ENCODE peak calls at places on chromosomes 5 and 9, in four cellular contexts. One of them, this sample, is unnamed.
A peak's percentile ranks its signal among the peaks of the same experiment; 100 is the strongest.

GRCh38 chr5:616342-617039 is 4.4 kb downstream of the CEP72 start:
- DNase-seq in stimulated activated CD4-positive, alpha-beta T cell treated with anti-CD3 and anti-CD28 coated beads, Interleukin-2, amount 100 ng/mL, for 24 hours: no peak
- DNase-seq in effector memory CD4-positive, alpha-beta T cell: no peak
- DNase-seq in progenitor cell of endocrine pancreas: no peak
- DNase-seq in this sample: no peak

GRCh38 chr9:93128011-93128714 is 5.9 kb downstream of the NINJ1 start:
- DNase-seq in stimulated activated CD4-positive, alpha-beta T cell treated with anti-CD3 and anti-CD28 coated beads, Interleukin-2, amount 100 ng/mL, for 24 hours: no peak
- DNase-seq in progenitor cell of endocrine pancreas: no peak
- DNase-seq in effector memory CD4-positive, alpha-beta T cell: no peak
- DNase-seq in this sample: no peak

GRCh38 chr9:87701931-87702421 is 23.9 kb upstream of the CTSL start:
- DNase-seq in effector memory CD4-positive, alpha-beta T cell: no peak
- DNase-seq in progenitor cell of endocrine pancreas: no peak
- DNase-seq in stimulated activated CD4-positive, alpha-beta T cell treated with anti-CD3 and anti-CD28 coated beads, Interleukin-2, amount 100 ng/mL, for 24 hours: no peak
- DNase-seq in this sample: no peak

GRCh38 chr9:73680831-73681230 is 529.2 kb downstream of the ANXA1 start:
- DNase-seq in progenitor cell of endocrine pancreas: no peak
- DNase-seq in stimulated activated CD4-positive, alpha-beta T cell treated with anti-CD3 and anti-CD28 coated beads, Interleukin-2, amount 100 ng/mL, for 24 hours: no peak
- DNase-seq in effector memory CD4-positive, alpha-beta T cell: no peak
- DNase-seq in this sample: no peak

GRCh38 chr9:117403403-117403811 is 11.4 kb downstream of the ASTN2 start:
- DNase-seq in stimulated activated CD4-positive, alpha-beta T cell treated with anti-CD3 and anti-CD28 coated beads, Interleukin-2, amount 100 ng/mL, for 24 hours: no peak
- DNase-seq in progenitor cell of endocrine pancreas: no peak
- DNase-seq in effector memory CD4-positive, alpha-beta T cell: no peak
- DNase-seq in this sample: no peak

GRCh38 chr5:115309751-115310370 is 13.4 kb upstream of the CCDC112 start:
- DNase-seq in stimulated activated CD4-positive, alpha-beta T cell treated with anti-CD3 and anti-CD28 coated beads, Interleukin-2, amount 100 ng/mL, for 24 hours: no peak
- DNase-seq in progenitor cell of endocrine pancreas: no peak
- DNase-seq in effector memory CD4-positive, alpha-beta T cell: no peak
- DNase-seq in this sample: peak; percentile 1

GRCh38 chr5:11791777-11792176 is 112.5 kb downstream of the CTNND2 start:
- DNase-seq in stimulated activated CD4-positive, alpha-beta T cell treated with anti-CD3 and anti-CD28 coated beads, Interleukin-2, amount 100 ng/mL, for 24 hours: no peak
- DNase-seq in progenitor cell of endocrine pancreas: no peak
- DNase-seq in effector memory CD4-positive, alpha-beta T cell: no peak
- DNase-seq in this sample: no peak

GRCh38 chr9:16133556-16134227 is 580.8 kb downstream of the CCDC171 start:
- DNase-seq in stimulated activated CD4-positive, alpha-beta T cell treated with anti-CD3 and anti-CD28 coated beads, Interleukin-2, amount 100 ng/mL, for 24 hours: peak; percentile 21
- DNase-seq in progenitor cell of endocrine pancreas: no peak
- DNase-seq in effector memory CD4-positive, alpha-beta T cell: no peak
- DNase-seq in this sample: peak; percentile 73

GRCh38 chr9:124602204-124602603 is 95.0 kb upstream of the NR5A1 start:
- DNase-seq in stimulated activated CD4-positive, alpha-beta T cell treated with anti-CD3 and anti-CD28 coated beads, Interleukin-2, amount 100 ng/mL, for 24 hours: no peak
- DNase-seq in effector memory CD4-positive, alpha-beta T cell: no peak
- DNase-seq in progenitor cell of endocrine pancreas: no peak
- DNase-seq in this sample: no peak

GRCh38 chr5:53323511-53323910 is 156.9 kb upstream of the FST start:
- DNase-seq in progenitor cell of endocrine pancreas: no peak
- DNase-seq in stimulated activated CD4-positive, alpha-beta T cell treated with anti-CD3 and anti-CD28 coated beads, Interleukin-2, amount 100 ng/mL, for 24 hours: no peak
- DNase-seq in effector memory CD4-positive, alpha-beta T cell: no peak
- DNase-seq in this sample: no peak

GRCh38 chr9:105503873-105504272 is 54.1 kb upstream of the FKTN start:
- DNase-seq in progenitor cell of endocrine pancreas: no peak
- DNase-seq in effector memory CD4-positive, alpha-beta T cell: no peak
- DNase-seq in stimulated activated CD4-positive, alpha-beta T cell treated with anti-CD3 and anti-CD28 coated beads, Interleukin-2, amount 100 ng/mL, for 24 hours: no peak
- DNase-seq in this sample: no peak

GRCh38 chr5:74255692-74256091 is 384.8 kb downstream of the ENC1 start:
- DNase-seq in progenitor cell of endocrine pancreas: no peak
- DNase-seq in stimulated activated CD4-positive, alpha-beta T cell treated with anti-CD3 and anti-CD28 coated beads, Interleukin-2, amount 100 ng/mL, for 24 hours: no peak
- DNase-seq in effector memory CD4-positive, alpha-beta T cell: no peak
- DNase-seq in this sample: no peak

GRCh38 chr9:121640076-121640475 is 11.4 kb upstream of the DAB2IP start:
- DNase-seq in effector memory CD4-positive, alpha-beta T cell: no peak
- DNase-seq in progenitor cell of endocrine pancreas: peak; percentile 66
- DNase-seq in stimulated activated CD4-positive, alpha-beta T cell treated with anti-CD3 and anti-CD28 coated beads, Interleukin-2, amount 100 ng/mL, for 24 hours: peak; percentile 66
- DNase-seq in this sample: no peak

This sample was measured in NCI-H1930.